ENCODE peak calls at places on chromosomes 1 and 21, in six cellular contexts. J, V, G, M, Y and R are unnamed samples.

GRCh38 chr1:22685675-22686074 is 25.0 kb upstream of the EPHB2 start:
- DNase-seq in J (no peak), V (no peak), G (no peak), M (no peak), Y (no peak), R (no peak)

GRCh38 chr1:205701891-205702290 is 21.6 kb upstream of the SLC45A3 start:
- DNase-seq in J (no peak), V (no peak), G (no peak), M (no peak), Y (no peak), R (no peak)

GRCh38 chr1:113118266-113118665 is 45.3 kb downstream of the LRIG2 start:
- DNase-seq in J (no peak), V (no peak), G (no peak), M (no peak), Y (no peak), R (no peak)

GRCh38 chr1:1219341-1219740 is 5.4 kb upstream of the TNFRSF4 start:
- DNase-seq in J (no peak), V (no peak), G (no peak), M (no peak), Y (no peak), R (no peak)

GRCh38 chr1:198678901-198679329 is 40.1 kb downstream of the PTPRC start:
- DNase-seq in J (no peak), V (no peak), G (no peak), M (no peak), Y (no peak), R (no peak)

GRCh38 chr1:212234431-212235298 is 50.5 kb upstream of the PPP2R5A start:
- DNase-seq in J (peak), V (no peak), G (peak), M (no peak), Y (no peak), R (no peak)

GRCh38 chr1:7912743-7913557 is 27.7 kb downstream of the TNFRSF9 start:
- DNase-seq in J (peak), V (peak), G (no peak), M (no peak), Y (no peak), R (no peak)

GRCh38 chr1:6621429-6622391 is 3.0 kb upstream of the THAP3 start:
- DNase-seq in J (no peak), V (no peak), G (no peak), M (no peak), Y (no peak), R (no peak)

GRCh38 chr1:100053119-100053518 is 79.6 kb downstream of the SASS6 start:
- DNase-seq in J (no peak), V (no peak), G (no peak), M (no peak), Y (no peak), R (no peak)

GRCh38 chr1:167715653-167716302 is 6.0 kb upstream of the MPZL1 start:
- DNase-seq in J (no peak), V (no peak), G (no peak), M (no peak), Y (no peak), R (no peak)

GRCh38 chr1:161299347-161299746 is 10.4 kb downstream of the MPZ start:
- DNase-seq in J (no peak), V (no peak), G (no peak), M (no peak), Y (no peak), R (no peak)

GRCh38 chr1:60835649-60836048 is 246.7 kb upstream of the NFIA start:
- DNase-seq in J (no peak), V (no peak), G (no peak), M (no peak), Y (no peak), R (no peak)

GRCh38 chr1:213418268-213419068 is 367.4 kb downstream of the RPS6KC1 start:
- DNase-seq in J (no peak), V (no peak), G (no peak), M (no peak), Y (no peak), R (no peak)

GRCh38 chr1:198496216-198497143 is 44.0 kb downstream of the ATP6V1G3 start:
- DNase-seq in J (no peak), V (no peak), G (no peak), M (no peak), Y (no peak), R (no peak)

GRCh38 chr21:33731447-33731846 is 89.1 kb downstream of the ITSN1 start:
- DNase-seq in J (no peak), V (no peak), G (no peak), M (no peak), Y (no peak), R (no peak)

GRCh38 chr21:33510826-33511225 is 19.3 kb upstream of the DNAJC28 start:
- DNase-seq in J (no peak), V (no peak), G (no peak), M (no peak), Y (no peak), R (no peak)

GRCh38 chr1:21131200-21131599 is 45.5 kb downstream of the EIF4G3 start:
- DNase-seq in J (no peak), V (no peak), G (no peak), M (no peak), Y (no peak), R (no peak)

GRCh38 chr1:35808376-35809155 is 750 bp downstream of the AGO4 start:
- DNase-seq in J (peak), V (no peak), G (no peak), M (peak), Y (peak), R (no peak)

GRCh38 chr1:151292207-151293030 is 10.3 kb downstream of the ZNF687 start:
- DNase-seq in J (no peak), V (no peak), G (no peak), M (no peak), Y (no peak), R (no peak)
- TF ChIP-seq CTCF in J (no peak), V (no peak), G (no peak), M (peak), Y (peak), R (no peak)

GRCh38 chr1:42924249-42925131 is 34.2 kb downstream of the SLC2A1 start:
- DNase-seq in J (peak), V (peak), G (peak), M (peak), Y (peak), R (peak)
- TF ChIP-seq CTCF in J (no peak), V (no peak), G (no peak), M (peak), Y (peak), R (no peak)

GRCh38 chr1:243963566-243963965 is 87.5 kb upstream of the ZBTB18 start:
- DNase-seq in J (no peak), V (no peak), G (no peak), M (no peak), Y (no peak), R (no peak)

GRCh38 chr1:243956448-243956847 is 94.6 kb upstream of the ZBTB18 start:
- DNase-seq in J (no peak), V (no peak), G (peak), M (no peak), Y (no peak), R (no peak)

GRCh38 chr1:243962541-243962940 is 88.5 kb upstream of the ZBTB18 start:
- DNase-seq in J (no peak), V (no peak), G (no peak), M (no peak), Y (no peak), R (no peak)

GRCh38 chr1:243957141-243957540 is 93.9 kb upstream of the ZBTB18 start:
- DNase-seq in J (no peak), V (no peak), G (no peak), M (no peak), Y (no peak), R (no peak)

DNA sequence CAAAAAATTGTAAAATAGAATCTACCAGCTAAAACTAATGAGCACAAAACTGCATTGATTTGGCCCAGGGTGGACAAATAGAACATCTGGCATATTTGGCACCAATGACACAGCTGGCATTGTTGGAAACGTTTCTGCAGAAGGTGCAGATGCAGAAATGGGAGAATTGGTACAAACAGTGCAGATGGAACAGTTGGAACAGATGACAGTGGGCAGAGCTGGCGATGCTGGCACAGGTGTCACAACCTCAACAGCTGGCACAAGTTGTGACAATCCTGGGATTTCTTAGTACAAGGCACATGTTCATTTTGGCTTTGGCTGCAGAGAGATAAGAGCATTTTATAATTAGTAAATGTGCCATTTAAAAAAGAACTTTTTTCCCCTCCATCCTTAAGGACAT is 91.1 kb upstream of the ZBTB18 start:
- DNase-seq in J (no peak), V (no peak), G (no peak), M (no peak), Y (no peak), R (no peak)
- TF ChIP-seq CTCF in J (no peak), V (no peak), G (no peak), M (no peak), Y (no peak), R (no peak)

GRCh38 chr1:119008483-119009299 is 20.5 kb upstream of the TBX15 start:
- DNase-seq in J (peak), V (no peak), G (peak), M (peak), Y (no peak), R (no peak)
- TF ChIP-seq CTCF in J (peak), V (no peak), G (peak), M (peak), Y (peak), R (peak)

GRCh38 chr1:245856944-245857531 is 650.0 kb downstream of the SMYD3 start:
- DNase-seq in J (no peak), V (no peak), G (no peak), M (no peak), Y (no peak), R (no peak)

GRCh38 chr1:245860681-245861552 is 646.2 kb downstream of the SMYD3 start:
- DNase-seq in J (no peak), V (no peak), G (no peak), M (no peak), Y (no peak), R (no peak)

GRCh38 chr1:245859510-245860114 is 647.5 kb downstream of the SMYD3 start:
- DNase-seq in J (no peak), V (no peak), G (no peak), M (no peak), Y (no peak), R (no peak)

GRCh38 chr1:245858022-245858421 is 649.1 kb downstream of the SMYD3 start:
- DNase-seq in J (no peak), V (no peak), G (no peak), M (no peak), Y (no peak), R (no peak)

GRCh38 chr1:245858683-245859509 is 648.2 kb downstream of the SMYD3 start:
- DNase-seq in J (no peak), V (no peak), G (no peak), M (no peak), Y (no peak), R (no peak)
- TF ChIP-seq CTCF in J (no peak), V (no peak), G (peak), M (no peak), Y (no peak), R (peak)

GRCh38 chr1:51425955-51426354 is 93.1 kb downstream of the EPS15 start:
- DNase-seq in J (no peak), V (no peak), G (no peak), M (no peak), Y (no peak), R (no peak)
- TF ChIP-seq CTCF in J (no peak), V (no peak), G (no peak), M (no peak), Y (no peak), R (no peak)

DNA sequence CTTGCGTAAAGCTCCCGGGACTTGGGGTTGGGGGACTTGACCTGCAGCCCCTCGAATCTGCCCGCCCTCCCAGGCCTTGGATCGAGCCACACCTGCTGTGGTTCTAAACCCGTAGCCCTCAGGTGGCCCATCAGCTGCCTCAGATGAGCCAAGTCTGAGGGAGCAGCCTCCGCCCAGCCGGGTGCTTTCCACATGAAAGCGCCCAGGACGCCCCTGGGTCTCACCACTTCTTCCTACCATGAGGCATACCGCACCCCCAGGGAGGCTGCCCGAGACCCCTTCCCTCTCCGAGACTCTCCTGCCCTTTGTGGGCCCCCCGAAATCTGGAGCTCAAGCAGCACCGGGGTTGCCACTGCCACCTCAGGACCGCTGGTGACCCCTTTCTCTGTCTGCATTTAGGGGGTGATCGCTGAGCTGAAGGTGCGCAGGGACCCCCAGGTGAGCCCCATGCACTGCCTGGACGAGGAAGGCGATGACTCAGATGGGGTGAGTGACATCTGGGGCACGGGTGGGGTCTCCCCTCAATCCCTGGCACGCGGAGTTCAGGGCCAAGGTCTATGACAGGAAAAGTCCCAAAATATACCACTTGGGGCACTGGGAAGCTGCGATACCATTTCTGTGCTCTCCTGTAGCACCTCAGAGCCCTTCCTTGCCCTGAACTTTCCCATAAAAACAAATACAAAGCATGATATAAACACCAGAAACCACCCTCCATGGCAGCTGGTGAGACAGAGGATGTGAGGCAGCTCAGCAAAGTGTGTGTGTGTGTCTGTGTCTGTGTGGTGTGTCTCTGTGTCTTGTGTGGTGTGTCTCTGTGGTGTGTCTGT is 68.5 kb downstream of the SLC19A1 start:
- DNase-seq in J (no peak), V (no peak), G (no peak), M (no peak), Y (no peak), R (no peak)
- TF ChIP-seq CTCF in J (no peak), V (no peak), G (no peak), M (no peak), Y (no peak), R (no peak)